ENCODE peak calls at places on chromosome 13, in five cellular contexts. X, L, I, W and H are unnamed samples.

GRCh38 chr13:54934121-54934520 is 1905.5 kb downstream of the OLFM4 start:
- DNase-seq in I (no peak), W (peak), X (no peak), L (no peak), H (no peak)

GRCh38 chr13:64925727-64926126 is 2304.4 kb downstream of the PCDH9 start:
- DNase-seq in I (peak), W (no peak), L (no peak), X (no peak), H (no peak)

GRCh38 chr13:44117351-44117750 is 237.6 kb downstream of the LACC1 start:
- DNase-seq in I (no peak), L (peak), X (no peak), W (peak), H (no peak)

GRCh38 chr13:70490320-70490935 is 382.2 kb upstream of the KLHL1 start:
- DNase-seq in X (no peak), L (no peak), W (no peak), I (no peak), H (no peak)

GRCh38 chr13:98541211-98541610 is 35.7 kb downstream of the STK24 start:
- DNase-seq in I (no peak), W (no peak), X (no peak), L (no peak), H (no peak)

GRCh38 chr13:25898991-25899390 is 152.8 kb downstream of the SHISA2 start:
- DNase-seq in X (no peak), W (no peak), L (no peak), I (no peak), H (no peak)

GRCh38 chr13:44141213-44141724 is 232.4 kb upstream of the SERP2 start:
- DNase-seq in L (no peak), W (peak), X (peak), I (no peak), H (no peak)

GRCh38 chr13:100738176-100738855 is 63.7 kb upstream of the TMTC4 start:
- DNase-seq in W (no peak), L (no peak), I (no peak), X (no peak), H (no peak)

GRCh38 chr13:50080158-50080855 is 65.1 kb downstream of the KCNRG start:
- DNase-seq in L (peak), I (no peak), X (peak), W (peak), H (no peak)

GRCh38 chr13:102839462-102839861 is 6.4 kb upstream of the ERCC5 start:
- DNase-seq in L (no peak), X (no peak), W (no peak), I (no peak), H (no peak)

GRCh38 chr13:98451676-98452105 is 125.2 kb downstream of the STK24 start:
- DNase-seq in L (peak), I (no peak), W (no peak), X (no peak), H (no peak)

GRCh38 chr13:32378012-32378411 is 49.9 kb downstream of the N4BP2L1 start:
- DNase-seq in I (no peak), X (no peak), L (peak), W (no peak), H (no peak)

GRCh38 chr13:40069173-40070044 is 413.9 kb downstream of the COG6 start:
- DNase-seq in I (peak), L (peak), X (peak), W (peak), H (peak)

GRCh38 chr13:73578251-73578875 is 519.6 kb downstream of the KLF5 start:
- DNase-seq in L (peak), I (no peak), X (no peak), W (no peak), H (no peak)

GRCh38 chr13:21884299-21884878 is 213.5 kb downstream of the FGF9 start:
- DNase-seq in I (peak), L (no peak), W (no peak), X (no peak), H (no peak)

GRCh38 chr13:85900521-85900920 is 101.3 kb upstream of the SLITRK6 start:
- DNase-seq in L (no peak), X (no peak), I (no peak), W (no peak), H (no peak)

GRCh38 chr13:62337109-62337880 is 921.6 kb upstream of the PCDH20 start:
- DNase-seq in W (peak), X (no peak), I (no peak), L (peak), H (no peak)

GRCh38 chr13:49938921-49939320 is 2.8 kb upstream of the SPRYD7 start:
- DNase-seq in L (peak), I (no peak), W (no peak), X (peak), H (no peak)

GRCh38 chr13:70842062-70842644 is 733.9 kb upstream of the KLHL1 start:
- DNase-seq in I (no peak), W (no peak), X (no peak), L (no peak), H (no peak)

GRCh38 chr13:52085416-52085815 is 43.5 kb downstream of the NEK5 start:
- DNase-seq in L (peak), W (no peak), I (no peak), X (no peak), H (no peak)

GRCh38 chr13:101627556-101627943 is 175.1 kb downstream of the ITGBL1 start:
- DNase-seq in I (no peak), W (no peak), L (peak), X (no peak), H (no peak)

GRCh38 chr13:73146705-73147104 is 87.9 kb downstream of the KLF5 start:
- DNase-seq in X (no peak), L (no peak), W (no peak), I (no peak), H (no peak)

GRCh38 chr13:44756411-44756810 is 180.3 kb upstream of the TSC22D1 start:
- DNase-seq in L (no peak), I (no peak), X (no peak), W (no peak), H (no peak)

DNA sequence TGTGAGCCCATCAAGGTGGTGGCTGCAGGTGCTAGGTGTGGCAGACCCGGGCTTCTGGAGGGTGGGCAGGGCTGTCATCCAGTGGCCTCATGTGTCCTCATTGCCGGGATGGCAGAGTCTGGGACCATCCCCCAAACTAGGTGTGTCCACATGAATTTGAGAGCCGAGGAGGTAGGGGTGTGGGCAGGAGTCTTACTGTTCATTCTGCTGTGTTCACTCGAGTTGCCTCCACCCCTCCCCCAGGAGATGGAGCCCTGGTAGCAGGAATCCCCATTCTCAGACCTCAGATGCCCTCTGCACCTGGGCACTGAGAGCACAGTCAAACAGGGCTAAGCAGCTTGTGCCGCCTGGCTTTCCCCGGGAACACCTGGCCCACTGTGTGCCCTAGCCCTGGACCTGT is 22.4 kb downstream of the NAXD start:
- DNase-seq in L (no peak), I (no peak), W (no peak), X (no peak), H (no peak)
- H3K4me3 ChIP-seq in L (no peak), I (no peak), W (no peak), X (no peak), H (no peak)

GRCh38 chr13:77820431-77821149 is 98.0 kb downstream of the EDNRB start:
- DNase-seq in X (no peak), L (no peak), W (peak), I (no peak), H (no peak)
- TF ChIP-seq CTCF in X (no peak), L (no peak), W (peak), I (no peak), H (no peak)

GRCh38 chr13:43008591-43008990 is 14.8 kb upstream of the DNAJC15 start:
- DNase-seq in L (no peak), I (no peak), W (no peak), X (no peak), H (no peak)

GRCh38 chr13:43006893-43007631 is 15.0 kb upstream of the EPSTI1 start:
- DNase-seq in I (no peak), W (no peak), X (no peak), L (peak), H (no peak)

GRCh38 chr13:43003010-43003409 is 11.0 kb upstream of the EPSTI1 start:
- DNase-seq in W (no peak), L (no peak), I (no peak), X (no peak), H (no peak)

GRCh38 chr13:43003729-43004128 is 11.7 kb upstream of the EPSTI1 start:
- DNase-seq in L (no peak), X (no peak), I (no peak), W (no peak), H (no peak)

GRCh38 chr13:43005460-43006236 is 13.6 kb upstream of the EPSTI1 start:
- DNase-seq in X (no peak), W (peak), L (peak), I (no peak), H (no peak)
- H3K4me3 ChIP-seq in X (no peak), W (no peak), L (no peak), I (no peak), H (no peak)

GRCh38 chr13:37049810-37050209 is 9.7 kb downstream of the SUPT20H start:
- DNase-seq in X (no peak), I (no peak), W (peak), L (no peak), H (no peak)
- TF ChIP-seq CTCF in X (no peak), I (no peak), W (peak), L (peak), H (no peak)

DNA sequence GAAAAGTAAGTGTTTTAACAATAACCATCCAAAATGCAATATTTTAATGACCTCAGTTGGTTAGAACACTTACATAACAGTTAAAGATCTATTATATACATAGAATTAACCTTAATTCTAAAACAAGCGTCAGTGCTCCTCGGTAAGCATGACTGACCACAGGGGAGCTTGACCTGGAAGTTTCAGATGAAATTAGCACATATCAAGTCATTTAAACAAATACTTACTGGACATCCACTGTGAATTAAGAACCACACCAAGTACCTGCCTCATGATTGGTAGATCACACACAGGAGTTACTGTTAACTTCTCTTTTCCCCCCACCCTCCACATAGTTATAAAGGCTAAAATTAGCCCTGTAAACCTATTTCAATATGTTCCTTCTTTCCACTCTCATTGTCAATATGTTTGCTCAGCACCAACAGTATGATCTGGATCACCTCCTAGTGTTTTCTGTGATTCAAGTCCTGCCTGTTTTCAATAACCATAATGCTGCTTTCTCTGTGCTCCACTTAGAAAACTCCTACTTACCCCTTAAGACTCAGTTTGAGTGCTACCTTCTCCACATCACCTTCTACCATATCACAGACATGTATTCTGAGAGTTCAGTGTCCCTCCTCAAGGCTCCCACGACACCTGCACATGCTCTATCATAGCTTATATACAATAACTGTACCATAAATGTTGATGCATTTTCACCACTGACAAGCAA is 209.0 kb downstream of the VWA8 start:
- DNase-seq in L (no peak), X (no peak), I (no peak), W (no peak), H (peak)
- H3K4me3 ChIP-seq in L (no peak), X (no peak), I (no peak), W (no peak), H (no peak)

DNA sequence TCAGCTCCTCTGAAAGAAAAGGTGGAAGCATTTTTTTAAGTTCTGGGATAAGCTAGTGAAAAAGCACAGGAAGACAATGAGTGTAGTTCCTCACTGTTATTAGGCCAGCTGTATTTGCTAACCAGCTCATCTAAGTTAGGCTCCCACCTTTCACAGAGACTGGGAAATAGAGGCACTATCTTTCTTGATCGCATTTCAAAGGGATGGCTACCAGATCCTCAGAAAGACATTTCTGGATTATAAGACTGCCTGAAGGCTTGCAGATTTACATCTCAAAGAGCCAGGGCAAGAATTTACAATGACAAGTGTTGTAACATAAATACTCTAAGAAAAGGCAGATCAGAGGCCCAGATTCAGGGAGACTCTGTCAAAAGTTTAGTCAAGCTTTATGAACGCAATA is 1005.5 kb downstream of the PCDH9 start:
- DNase-seq in W (peak), X (no peak), L (no peak), I (no peak), H (no peak)
- TF ChIP-seq CTCF in W (no peak), X (no peak), L (no peak), I (no peak), H (no peak)

DNA sequence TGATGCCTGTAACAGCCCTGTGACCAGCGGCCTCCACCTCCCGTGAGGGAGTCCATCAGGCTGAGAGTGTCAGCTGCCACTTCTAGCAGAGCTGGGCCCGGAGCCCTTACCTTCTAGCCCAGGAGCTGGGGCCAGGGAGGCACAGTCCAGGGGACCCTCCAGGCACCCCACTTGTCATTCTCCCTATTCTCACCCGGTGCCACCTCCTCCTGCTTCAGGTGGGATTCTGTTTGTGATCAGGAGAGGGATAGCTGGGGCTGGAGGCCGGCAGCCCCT is 4.1 kb downstream of the RASA3 start:
- DNase-seq in L (no peak), W (no peak), X (no peak), I (no peak), H (no peak)
- H3K4me3 ChIP-seq in L (no peak), W (no peak), X (no peak), I (no peak), H (no peak)

GRCh38 chr13:24865158-24865557 is 101.2 kb downstream of the RNF17 start:
- DNase-seq in W (no peak), X (no peak), I (no peak), L (peak), H (no peak)

GRCh38 chr13:24863748-24864540 is 100.0 kb downstream of the RNF17 start:
- DNase-seq in W (no peak), I (no peak), X (no peak), L (no peak), H (no peak)

GRCh38 chr13:24861617-24862362 is 97.8 kb downstream of the RNF17 start:
- DNase-seq in I (no peak), W (no peak), X (no peak), L (no peak), H (no peak)

GRCh38 chr13:24866488-24866887 is 102.5 kb downstream of the RNF17 start:
- DNase-seq in W (no peak), I (no peak), X (no peak), L (no peak), H (no peak)

DNA sequence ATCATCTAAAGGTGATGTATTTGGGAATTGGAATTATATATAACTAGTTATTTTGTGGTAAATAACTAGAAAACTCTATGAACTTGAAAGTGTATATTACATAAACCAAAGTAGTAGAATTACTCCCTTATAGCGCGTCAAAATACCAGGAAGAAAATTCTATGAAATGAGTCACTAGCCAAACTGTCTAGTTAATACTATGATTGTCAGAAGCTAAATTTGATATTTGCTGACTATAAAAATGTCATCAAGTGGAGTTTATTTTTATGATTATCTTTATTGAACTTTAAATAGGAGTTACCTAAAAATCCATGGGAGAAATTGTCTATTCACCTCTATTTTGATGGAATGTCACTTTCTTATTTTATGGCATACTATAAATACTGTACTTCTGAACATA is 100.6 kb downstream of the RNF17 start:
- DNase-seq in I (no peak), L (no peak), W (no peak), X (no peak), H (no peak)
- TF ChIP-seq CTCF in I (no peak), L (no peak), W (no peak), X (no peak), H (no peak)

GRCh38 chr13:96089749-96090239 is at the start of gene HS6ST3:
- DNase-seq in W (peak), X (peak), I (peak), L (no peak), H (no peak)
- H3K4me3 ChIP-seq in W (peak), X (peak), I (peak), L (peak), H (peak)

GRCh38 chr13:29969286-29969685 is 118.9 kb upstream of the UBL3 start:
- DNase-seq in I (no peak), L (peak), W (no peak), X (no peak), H (no peak)
- TF ChIP-seq CTCF in I (no peak), L (no peak), W (no peak), X (no peak), H (no peak)